ENCODE peak calls at places on chromosomes 2 and 18, in nine cellular contexts. I is omental fat pad; A is NCI-H1436; N is uterus; C is HT1080; V is brain microvascular endothelial cell; G is stimulated activated naive CD8-positive, alpha-beta T cell treated with anti-CD3 and anti-CD28 coated beads, Interleukin-15, Interleukin-2, amounts not matched to agents 100 U/mL and 50 U/mL, for 24 hours; M is A549; L is IMR-90. J is an unnamed sample.

GRCh38 chr18:13823707-13824395 is at the start of gene MC5R:
- DNase-seq in V (peak), I (peak), C (peak), M (peak), N (no peak), A (peak), L (peak), G (peak), J (peak)

GRCh38 chr2:40224321-40224720 is 227.6 kb downstream of the SLC8A1 start:
- DNase-seq in C (no peak), V (no peak), L (no peak), N (peak), G (no peak), I (no peak), M (no peak), A (peak), J (no peak)

GRCh38 chr2:29166237-29166630 is 51.0 kb downstream of the CLIP4 start:
- DNase-seq in L (peak), N (no peak), A (no peak), G (no peak), C (no peak), M (no peak), I (no peak), V (no peak), J (no peak)

GRCh38 chr2:64913357-64913869 is 75.8 kb upstream of the SLC1A4 start:
- DNase-seq in I (no peak), A (no peak), C (no peak), N (no peak), V (no peak), M (no peak), G (peak), L (no peak), J (no peak)

GRCh38 chr2:111678651-111679050 is 205.3 kb downstream of the ANAPC1 start:
- DNase-seq in I (no peak), N (no peak), V (no peak), C (peak), M (no peak), A (no peak), G (no peak), L (peak), J (no peak)

GRCh38 chr2:3594493-3595281 is at the start of gene COLEC11:
- DNase-seq in I (no peak), C (no peak), A (no peak), G (no peak), V (peak), N (no peak), M (no peak), L (no peak), J (peak)

GRCh38 chr2:95273911-95274290 is 348 bp upstream of the PROM2 start:
- DNase-seq in V (no peak), I (no peak), L (no peak), C (no peak), G (no peak), N (no peak), M (no peak), A (no peak), J (no peak)

GRCh38 chr2:160367887-160368286 is 125.7 kb downstream of the RBMS1 start:
- DNase-seq in C (peak), M (no peak), V (peak), A (no peak), N (no peak), I (no peak), G (peak), L (peak), J (no peak)

GRCh38 chr18:63894367-63894766 is 6.9 kb downstream of the SERPINB2 start:
- DNase-seq in V (no peak), A (no peak), L (no peak), M (no peak), C (no peak), G (no peak), N (no peak), I (no peak), J (no peak)

GRCh38 chr2:240982821-240983281 is 15.6 kb upstream of the SNED1 start:
- DNase-seq in V (no peak), G (no peak), M (no peak), L (no peak), N (peak), A (no peak), C (no peak), I (no peak), J (no peak)

GRCh38 chr2:238427435-238428162 is 872 bp downstream of the ASB1 start:
- DNase-seq in G (peak), L (peak), N (no peak), V (no peak), M (no peak), C (peak), A (no peak), I (no peak), J (no peak)

GRCh38 chr2:15038373-15039364 is 406.2 kb downstream of the LRATD1 start:
- DNase-seq in A (no peak), G (no peak), N (no peak), C (no peak), L (peak), V (no peak), M (no peak), I (no peak), J (peak)

GRCh38 chr2:224145751-224146355 is 106.8 kb upstream of the SERPINE2 start:
- DNase-seq in G (no peak), L (peak), M (peak), N (peak), V (peak), I (no peak), A (no peak), C (peak), J (no peak)

GRCh38 chr2:136238552-136239346 is 120.8 kb upstream of the CXCR4 start:
- DNase-seq in I (no peak), N (no peak), M (no peak), L (peak), V (peak), G (peak), C (peak), A (no peak), J (no peak)

GRCh38 chr2:124778076-124778475 is 753.0 kb downstream of the CNTNAP5 start:
- DNase-seq in A (no peak), M (no peak), I (no peak), C (peak), L (peak), G (no peak), N (no peak), V (no peak), J (no peak)

GRCh38 chr2:208496129-208496528 is 89.5 kb downstream of the PTH2R start:
- DNase-seq in G (no peak), I (no peak), A (no peak), M (no peak), V (no peak), N (no peak), L (no peak), C (no peak), J (no peak)

GRCh38 chr2:234863043-234863934 is 88.5 kb upstream of the SH3BP4 start:
- DNase-seq in I (peak), N (peak), L (peak), C (peak), A (no peak), G (no peak), V (peak), M (peak), J (peak)

GRCh38 chr2:71538656-71539265 is 85.4 kb downstream of the DYSF start:
- DNase-seq in C (no peak), L (no peak), M (no peak), N (peak), I (no peak), V (no peak), A (no peak), G (peak), J (no peak)

GRCh38 chr2:25832897-25833296 is 45.4 kb downstream of the ASXL2 start:
- DNase-seq in L (no peak), C (no peak), V (no peak), N (no peak), G (no peak), M (no peak), A (no peak), I (no peak), J (no peak)

GRCh38 chr2:179239838-179240237 is 24.8 kb downstream of the SESTD1 start:
- DNase-seq in V (no peak), L (no peak), I (no peak), A (no peak), C (no peak), G (no peak), N (no peak), M (no peak), J (no peak)

GRCh38 chr18:44651453-44651852 is 29.2 kb upstream of the SETBP1 start:
- DNase-seq in I (no peak), C (peak), M (peak), N (peak), L (peak), A (no peak), V (peak), G (no peak), J (no peak)

GRCh38 chr2:165682546-165682945 is 111.5 kb downstream of the GALNT3 start:
- DNase-seq in I (no peak), A (no peak), L (no peak), G (no peak), V (no peak), N (no peak), M (no peak), C (no peak), J (no peak)

GRCh38 chr2:24492283-24493272 is 1.5 kb downstream of the NCOA1 start:
- DNase-seq in N (no peak), A (no peak), L (no peak), M (no peak), V (no peak), C (no peak), G (peak), I (no peak), J (no peak)

GRCh38 chr2:127398239-127398590 is 10.4 kb upstream of the MAP3K2 start:
- DNase-seq in C (peak), N (peak), M (peak), V (peak), I (no peak), A (no peak), L (peak), G (peak), J (peak)

GRCh38 chr2:118169359-118170005 is 81.2 kb downstream of the INSIG2 start:
- DNase-seq in C (peak), L (no peak), A (no peak), N (no peak), G (peak), I (no peak), V (no peak), M (no peak), J (no peak)

GRCh38 chr18:45777393-45777792 is 48.1 kb upstream of the SIGLEC15 start:
- DNase-seq in L (peak), I (no peak), A (no peak), V (peak), C (peak), M (no peak), G (no peak), N (no peak), J (no peak)

GRCh38 chr2:7881038-7881437 is 800.8 kb upstream of the ID2 start:
- DNase-seq in V (no peak), N (no peak), C (no peak), G (no peak), I (no peak), L (peak), A (no peak), M (no peak), J (no peak)

GRCh38 chr2:38223256-38223655 is 147.3 kb upstream of the CYP1B1 start:
- DNase-seq in I (no peak), L (no peak), N (no peak), G (no peak), M (no peak), A (no peak), V (no peak), C (no peak), J (no peak)

GRCh38 chr18:61703508-61703907 is 189.3 kb downstream of the RNF152 start:
- DNase-seq in A (no peak), G (no peak), I (no peak), M (no peak), V (no peak), N (no peak), L (peak), C (no peak), J (no peak)

GRCh38 chr2:86298411-86299390 is 38.7 kb downstream of the REEP1 start:
- DNase-seq in A (no peak), C (peak), M (peak), N (no peak), V (no peak), L (no peak), I (no peak), G (no peak), J (no peak)

GRCh38 chr18:74063023-74063422 is 84.6 kb downstream of the FBXO15 start:
- DNase-seq in I (no peak), M (no peak), V (no peak), G (peak), L (no peak), A (no peak), N (no peak), C (no peak), J (no peak)

J was measured in BE2C.